ENCODE peak calls at places on chromosome 6, in six cellular contexts. V is upper lobe of left lung, M is A549, F is uterus, P is osteoblast, Z is IMR-90. R is an unnamed sample. For H3K4me1, the result is how much of the 10 kb centered on the place peaks cover.

GRCh38 chr6:53898026-53898795 is 103.4 kb downstream of the LRRC1 start:
- DNase-seq in V (no peak), M (no peak), F (no peak), P (no peak), Z (peak), R (no peak)

GRCh38 chr6:72953901-72954494 is 271.3 kb downstream of the KHDC1L start:
- DNase-seq in V (no peak), M (no peak), F (no peak), P (no peak), Z (peak), R (no peak)

GRCh38 chr6:44572346-44572745 is 184.8 kb downstream of the CDC5L start:
- DNase-seq in V (no peak), M (no peak), F (no peak), P (no peak), Z (no peak), R (no peak)

GRCh38 chr6:122651031-122651430 is 40.8 kb downstream of the PKIB start:
- DNase-seq in V (no peak), M (no peak), F (no peak), P (no peak), Z (no peak), R (no peak)

GRCh38 chr6:68572525-68572924 is 62.6 kb upstream of the ADGRB3 start:
- DNase-seq in V (no peak), M (no peak), F (no peak), P (no peak), Z (no peak), R (no peak)

GRCh38 chr6:21752054-21752811 is 158.7 kb downstream of the SOX4 start:
- DNase-seq in V (no peak), M (no peak), F (no peak), P (no peak), Z (no peak), R (no peak)

GRCh38 chr6:20875369-20875963 is 341.2 kb downstream of the CDKAL1 start:
- DNase-seq in V (no peak), M (no peak), F (no peak), P (no peak), Z (peak), R (no peak)

GRCh38 chr6:117425431-117426153 is at the start of gene ROS1:
- DNase-seq in V (no peak), M (no peak), F (no peak), P (no peak), Z (no peak), R (no peak)

GRCh38 chr6:154830771-154831170 is 97.6 kb downstream of the SCAF8 start:
- DNase-seq in V (no peak), M (no peak), F (no peak), P (no peak), Z (no peak), R (no peak)

GRCh38 chr6:160178271-160178670 is 56.7 kb downstream of the SLC22A1 start:
- DNase-seq in V (no peak), M (no peak), F (no peak), P (no peak), Z (no peak), R (no peak)

GRCh38 chr6:131443514-131443913 is 129.5 kb upstream of the ARG1 start:
- DNase-seq in V (no peak), M (no peak), F (no peak), P (no peak), Z (no peak), R (no peak)

GRCh38 chr6:20873425-20874190 is 339.4 kb downstream of the CDKAL1 start:
- DNase-seq in V (no peak), M (no peak), F (no peak), P (no peak), Z (no peak), R (no peak)

GRCh38 chr6:154297210-154297609 is 59.4 kb downstream of the IPCEF1 start:
- DNase-seq in V (no peak), M (no peak), F (no peak), P (no peak), Z (no peak), R (no peak)

GRCh38 chr6:155171109-155171746 is 92.6 kb upstream of the CLDN20 start:
- DNase-seq in V (no peak), M (peak), F (peak), P (peak), Z (peak), R (peak)

GRCh38 chr6:146265051-146265450 is 236.2 kb downstream of the GRM1 start:
- DNase-seq in V (no peak), M (no peak), F (no peak), P (no peak), Z (no peak), R (no peak)

GRCh38 chr6:170031096-170031471 is 259.8 kb downstream of the DLL1 start:
- DNase-seq in V (peak), M (no peak), F (no peak), P (no peak), Z (no peak), R (no peak)

GRCh38 chr6:107646176-107646575 is 156.3 kb downstream of the SOBP start:
- DNase-seq in V (no peak), M (no peak), F (no peak), P (no peak), Z (no peak), R (peak)

GRCh38 chr6:83417880-83418663 is 12.8 kb downstream of the ME1 start:
- DNase-seq in V (no peak), M (peak), F (no peak), P (peak), Z (peak), R (no peak)

GRCh38 chr6:130107710-130108109 is 89.3 kb downstream of the L3MBTL3 start:
- DNase-seq in V (no peak), M (no peak), F (no peak), P (no peak), Z (no peak), R (no peak)

GRCh38 chr6:82862543-82862942 is 203.1 kb downstream of the UBE3D start:
- DNase-seq in V (no peak), M (no peak), F (no peak), P (no peak), Z (peak), R (no peak)

GRCh38 chr6:33206864-33207568 is 1.3 kb upstream of the RING1 start:
- DNase-seq in V (no peak), M (no peak), F (no peak), P (peak), Z (peak), R (no peak)

GRCh38 chr6:74362391-74362790 is 666.4 kb downstream of the CD109 start:
- DNase-seq in V (no peak), M (no peak), F (no peak), P (no peak), Z (no peak), R (no peak)

GRCh38 chr6:101276066-101276465 is 117.4 kb upstream of the GRIK2 start:
- DNase-seq in V (no peak), M (no peak), F (no peak), P (no peak), Z (no peak), R (no peak)

GRCh38 chr6:24274441-24275083 is 83.3 kb downstream of the DCDC2 start:
- DNase-seq in V (no peak), M (no peak), F (no peak), P (no peak), Z (peak), R (no peak)

GRCh38 chr6:151647871-151648639 is 154.2 kb downstream of the CCDC170 start:
- DNase-seq in V (no peak), M (no peak), F (no peak), P (no peak), Z (no peak), R (no peak)

GRCh38 chr6:69180361-69181067 is 545.4 kb downstream of the ADGRB3 start:
- DNase-seq in V (no peak), M (no peak), F (no peak), P (no peak), Z (no peak), R (no peak)

GRCh38 chr6:88870728-88871330 is 92.6 kb downstream of the RNGTT start:
- DNase-seq in V (no peak), M (peak), F (no peak), P (no peak), Z (peak), R (no peak)

GRCh38 chr6:4412488-4412887 is 277.1 kb upstream of the ECI2 start:
- DNase-seq in V (no peak), M (no peak), F (no peak), P (no peak), Z (no peak), R (no peak)

GRCh38 chr6:3176562-3177355 is 19.4 kb upstream of the TUBB2A start:
- DNase-seq in V (peak), M (peak), F (peak), P (peak), Z (peak), R (peak)

GRCh38 chr6:151112130-151112529 is 127.6 kb upstream of the AKAP12 start:
- DNase-seq in V (no peak), M (no peak), F (no peak), P (no peak), Z (no peak), R (no peak)

GRCh38 chr6:116101790-116102189 is 1.1 kb downstream of the NT5DC1 start:
- DNase-seq in V (no peak), M (no peak), F (no peak), P (no peak), Z (no peak), R (no peak)
- H3K4me1 ChIP-seq in V (under half), M (under half), F (under half), P (under half), Z (under half), R (under half)

DNA sequence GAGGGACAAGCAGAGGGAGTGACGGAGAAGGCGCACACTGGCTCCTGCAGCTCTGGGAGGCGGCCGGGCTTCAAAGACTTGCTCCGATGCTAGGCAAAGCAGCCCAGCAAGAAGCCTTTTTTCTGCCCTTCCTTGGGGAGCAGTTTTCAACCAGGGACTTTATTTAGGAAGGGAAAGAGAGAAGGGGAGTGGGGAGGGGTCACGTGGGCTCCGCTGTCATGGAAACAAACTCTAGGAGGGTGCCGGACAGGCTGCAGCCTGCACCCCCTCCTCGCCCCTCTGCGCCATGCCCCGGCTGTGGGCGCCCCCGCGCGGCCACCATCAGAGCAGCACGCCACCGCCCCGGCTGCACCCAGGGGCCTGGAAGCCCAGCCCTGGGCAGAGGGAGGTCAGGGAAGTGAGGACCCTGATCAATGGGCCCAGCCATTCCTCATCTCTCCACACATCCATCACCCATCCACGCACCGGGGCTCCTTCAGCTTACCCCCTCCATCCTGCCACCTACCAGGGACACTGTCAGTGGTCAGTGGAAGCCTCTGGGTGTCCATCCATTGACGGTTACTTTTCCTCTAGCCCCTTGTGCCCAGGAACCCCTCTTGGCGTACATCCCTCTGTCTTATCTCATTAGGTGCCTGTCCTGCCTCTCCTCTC is 66.6 kb upstream of the CCDC167 start:
- DNase-seq in V (peak), M (peak), F (peak), P (peak), Z (no peak), R (no peak)
- H3K27ac ChIP-seq in V (no peak), M (no peak), F (no peak), P (no peak), Z (no peak), R (no peak)

DNA sequence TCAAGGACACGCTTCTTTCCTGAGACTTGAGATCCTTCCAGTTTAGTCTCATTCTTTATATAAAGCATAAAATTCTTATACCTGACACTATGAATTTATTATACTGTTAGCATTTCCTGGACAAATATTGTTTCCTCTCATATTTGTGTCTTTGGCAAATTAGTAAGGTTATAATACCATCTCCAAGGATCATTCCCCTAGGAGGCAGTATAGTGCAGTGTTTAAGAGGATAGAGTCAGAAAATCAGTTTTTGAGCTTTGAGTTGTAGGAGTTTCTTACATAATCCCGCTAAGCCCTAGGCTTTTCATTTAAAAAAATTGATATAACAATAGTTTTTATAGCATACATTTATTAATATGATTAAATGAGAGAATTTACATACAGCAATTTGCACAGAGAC is 510.8 kb downstream of the TENT5A start:
- DNase-seq in V (no peak), M (peak), F (no peak), P (peak), Z (peak), R (no peak)
- TF ChIP-seq CTCF in V (no peak), M (no peak), F (peak), P (peak), Z (peak), R (no peak)

GRCh38 chr6:138978229-138978628 is 9.8 kb downstream of the REPS1 start:
- DNase-seq in V (no peak), M (no peak), F (no peak), P (no peak), Z (no peak), R (no peak)
- H3K4me1 ChIP-seq in V (under half), M (under half), F (under half), P (under half), Z (under half), R (half or more)

GRCh38 chr6:5672581-5673011 is 334.1 kb downstream of the NRN1 start:
- DNase-seq in V (no peak), M (peak), F (peak), P (peak), Z (peak), R (no peak)
- H3K27ac ChIP-seq in V (no peak), M (no peak), F (peak), P (peak), Z (no peak), R (peak)

R was measured in right atrium auricular region.